ENCODE peak calls at places on chromosomes 12 and 14, in six cellular contexts. L is IMR-90, M is left ventricle myocardium inferior, U is esophagus squamous epithelium, Z is gastrocnemius medialis, E is stomach. O is an unnamed sample.

GRCh38 chr12:109277899-109278762 is 31.0 kb downstream of the FOXN4 start:
- DNase-seq in L (peak; percentile 12), M (no peak), U (no peak), Z (no peak), E (no peak), O (no peak)

GRCh38 chr12:30152705-30153104 is 369.0 kb upstream of the TMTC1 start:
- DNase-seq in L (no peak), M (no peak), U (no peak), Z (no peak), E (no peak), O (no peak)

GRCh38 chr14:20427231-20428009 is 8.5 kb downstream of the KLHL33 start:
- DNase-seq in L (peak; percentile 71), M (no peak), U (no peak), Z (no peak), E (no peak), O (no peak)

GRCh38 chr14:65434216-65434850 is 21.8 kb downstream of the FUT8 start:
- DNase-seq in L (no peak), M (no peak), U (no peak), Z (no peak), E (no peak), O (no peak)

GRCh38 chr14:24565766-24566165 is 10.3 kb downstream of the CTSG start:
- DNase-seq in L (no peak), M (no peak), U (no peak), Z (no peak), E (no peak), O (no peak)

GRCh38 chr14:74476107-74476506 is 17.0 kb downstream of the NPC2 start:
- DNase-seq in L (no peak), M (no peak), U (no peak), Z (no peak), E (no peak), O (no peak)

GRCh38 chr14:76770521-76771431 is 9.5 kb downstream of the VASH1 start:
- DNase-seq in L (no peak), M (no peak), U (no peak), Z (no peak), E (no peak), O (no peak)

GRCh38 chr12:8780389-8780788 is 42.0 kb upstream of the A2ML1 start:
- DNase-seq in L (peak; percentile 44), M (no peak), U (no peak), Z (no peak), E (no peak), O (no peak)

GRCh38 chr14:103688906-103689902 is 26.0 kb downstream of the XRCC3 start:
- DNase-seq in L (no peak), M (peak; percentile 67), U (no peak), Z (no peak), E (no peak), O (no peak)

GRCh38 chr14:38404100-38404541 is 148.2 kb upstream of the CLEC14A start:
- DNase-seq in L (peak; percentile 90), M (no peak), U (no peak), Z (no peak), E (no peak), O (no peak)

GRCh38 chr14:98754343-98755025 is 517.5 kb downstream of the BCL11B start:
- DNase-seq in L (no peak), M (no peak), U (no peak), Z (peak; percentile 9), E (no peak), O (no peak)

GRCh38 chr12:52951126-52951525 is 2.2 kb downstream of the KRT18 start:
- DNase-seq in L (no peak), M (no peak), U (no peak), Z (no peak), E (no peak), O (no peak)

GRCh38 chr14:61662437-61663311 is 32.6 kb upstream of the HIF1A start:
- DNase-seq in L (peak; percentile 75), M (no peak), U (no peak), Z (no peak), E (peak; percentile 35), O (no peak)

GRCh38 chr14:34693228-34693939 is 21.0 kb downstream of the CFL2 start:
- DNase-seq in L (no peak), M (peak; percentile 29), U (no peak), Z (no peak), E (peak; percentile 51), O (no peak)

GRCh38 chr14:70888681-70889175 is 18.5 kb upstream of the PCNX1 start:
- DNase-seq in L (peak; percentile 70), M (no peak), U (no peak), Z (no peak), E (no peak), O (no peak)

GRCh38 chr12:113933201-113933786 is 32.8 kb downstream of the RBM19 start:
- DNase-seq in L (peak; percentile 79), M (no peak), U (no peak), Z (no peak), E (no peak), O (peak; percentile 39)

GRCh38 chr12:124758266-124759200 is 105.1 kb downstream of the SCARB1 start:
- DNase-seq in L (no peak), M (no peak), U (no peak), Z (no peak), E (no peak), O (no peak)

GRCh38 chr12:2023365-2023764 is 19.1 kb upstream of the DCP1B start:
- DNase-seq in L (no peak), M (no peak), U (no peak), Z (no peak), E (no peak), O (no peak)

GRCh38 chr14:104161601-104162367 is 23.4 kb downstream of the KIF26A start:
- DNase-seq in L (no peak), M (no peak), U (no peak), Z (no peak), E (no peak), O (no peak)

GRCh38 chr12:34206061-34206785 is 183.9 kb downstream of the ALG10 start:
- DNase-seq in L (no peak), M (no peak), U (no peak), Z (no peak), E (no peak), O (no peak)

GRCh38 chr12:48818831-48819590 is 715 bp downstream of the CACNB3 start:
- DNase-seq in L (no peak), M (no peak), U (no peak), Z (no peak), E (no peak), O (no peak)

GRCh38 chr14:106844608-106845285 is 1318.4 kb downstream of the TMEM121 start:
- DNase-seq in L (no peak), M (peak; percentile 75), U (no peak), Z (peak; percentile 51), E (peak; percentile 64), O (no peak)

GRCh38 chr14:77980475-77981321 is 180.8 kb downstream of the ADCK1 start:
- DNase-seq in L (no peak), M (no peak), U (no peak), Z (no peak), E (peak; percentile 83), O (no peak)

GRCh38 chr14:89773151-89773550 is 181.4 kb downstream of the EFCAB11 start:
- DNase-seq in L (no peak), M (no peak), U (no peak), Z (no peak), E (no peak), O (no peak)

GRCh38 chr12:6871052-6871957 is 1.8 kb downstream of the SPSB2 start:
- DNase-seq in L (no peak), M (no peak), U (no peak), Z (no peak), E (peak; percentile 45), O (no peak)

GRCh38 chr12:50599366-50600095 is 94.7 kb downstream of the DIP2B start:
- DNase-seq in L (no peak), M (no peak), U (no peak), Z (no peak), E (no peak), O (no peak)
- H3K27ac ChIP-seq in L (no peak overlapping the region), M (peak overlapping the region; percentile 24), U (no peak overlapping the region), Z (no peak overlapping the region), E (no peak overlapping the region), O (peak overlapping the region; percentile 31)

DNA sequence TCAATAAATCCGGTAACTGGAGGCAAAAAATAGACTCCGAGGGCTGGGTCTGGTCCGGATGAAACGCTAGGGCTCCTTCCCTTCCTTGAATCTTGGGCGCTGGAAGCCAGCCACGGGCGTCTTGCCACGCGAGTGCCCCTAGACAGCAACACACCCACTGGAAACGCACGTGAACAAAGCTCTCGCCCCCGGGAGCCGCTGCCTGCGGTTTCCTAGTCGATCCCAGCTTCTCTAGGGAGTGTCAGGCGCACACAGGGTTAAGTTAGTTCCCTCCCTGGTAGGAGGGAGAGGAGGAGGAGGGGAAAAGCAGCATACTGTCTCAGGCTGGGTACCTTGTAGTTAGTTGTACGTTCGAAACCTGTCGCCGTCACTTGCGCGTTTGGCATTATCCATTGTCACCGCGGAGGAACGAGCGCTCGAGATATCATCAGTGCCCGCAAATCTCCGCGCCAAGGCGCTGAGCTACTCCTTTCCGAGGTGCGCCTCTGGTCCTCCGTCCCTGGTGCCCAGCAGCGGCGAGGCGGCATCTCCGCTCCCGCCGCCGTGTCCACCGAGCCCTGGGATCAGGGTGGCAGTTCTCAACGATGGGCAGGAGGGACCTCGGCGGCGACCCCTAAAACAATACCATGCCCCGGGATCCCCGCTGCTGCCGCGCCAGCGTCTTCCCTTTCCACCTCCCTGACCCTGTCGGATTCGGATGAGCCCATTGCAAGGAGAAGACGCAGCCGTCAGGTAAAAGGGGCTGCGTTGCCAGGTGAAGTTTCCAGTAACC is at the start of gene FLRT2:
- DNase-seq in L (peak; percentile 44), M (peak; percentile 50), U (no peak), Z (peak; percentile 28), E (peak; percentile 39), O (peak; percentile 80)
- H3K27ac ChIP-seq in L (peak within 1 kb of the TSS; percentile 81), M (peak within 1 kb of the TSS; percentile 69), U (peak within 1 kb of the TSS; percentile 64), Z (peak within 1 kb of the TSS; percentile 83), E (peak within 1 kb of the TSS; percentile 68), O (peak within 1 kb of the TSS; percentile 78)

GRCh38 chr12:70365648-70366518 is at the start of gene KCNMB4:
- DNase-seq in L (peak; percentile 10), M (peak; percentile 64), U (peak; percentile 5), Z (no peak), E (peak; percentile 49), O (peak; percentile 72)
- H3K27ac ChIP-seq in L (no peak within 1 kb of the TSS), M (peak within 1 kb of the TSS; percentile 44), U (no peak within 1 kb of the TSS), Z (no peak within 1 kb of the TSS), E (peak within 1 kb of the TSS; percentile 67), O (peak within 1 kb of the TSS; percentile 86)

GRCh38 chr12:50033317-50033679 is 8.0 kb upstream of the RACGAP1 start:
- DNase-seq in L (no peak), M (peak; percentile 19), U (no peak), Z (no peak), E (no peak), O (no peak)

GRCh38 chr12:50032516-50033316 is 7.4 kb upstream of the RACGAP1 start:
- DNase-seq in L (no peak), M (no peak), U (no peak), Z (no peak), E (peak; percentile 25), O (no peak)
- H3K27ac ChIP-seq in L (no peak overlapping the region), M (no peak overlapping the region), U (no peak overlapping the region), Z (no peak overlapping the region), E (no peak overlapping the region), O (no peak overlapping the region)

DNA sequence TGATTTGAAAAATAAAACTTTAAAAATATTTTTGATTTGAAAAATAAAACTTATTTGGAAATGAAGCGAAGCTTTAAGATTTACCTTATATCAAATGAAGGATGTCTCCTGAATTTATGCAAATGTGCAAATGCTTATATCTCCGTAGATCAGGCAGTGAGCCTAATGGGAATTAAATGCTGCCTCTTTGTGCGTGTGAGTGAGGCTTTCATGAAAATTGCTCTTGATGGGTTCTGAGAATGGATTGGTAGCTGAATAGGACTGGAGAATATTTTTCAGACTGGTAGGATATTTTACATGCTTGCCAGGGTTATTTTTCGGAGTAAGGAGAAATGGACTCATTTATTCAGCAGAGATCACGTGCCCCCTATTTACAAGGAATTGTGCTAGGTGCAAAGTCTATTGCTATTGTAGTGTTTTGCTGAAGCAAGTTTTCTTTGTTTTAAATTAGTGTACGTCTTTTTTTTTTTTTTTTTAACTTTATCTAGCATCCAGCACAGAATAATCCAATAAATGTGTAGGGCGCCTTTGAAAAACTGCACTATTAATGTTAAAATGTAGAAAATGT is 2.4 kb downstream of the VRK1 start:
- DNase-seq in L (no peak), M (no peak), U (no peak), Z (no peak), E (no peak), O (no peak)
- H3K27ac ChIP-seq in L (no peak overlapping the region), M (no peak overlapping the region), U (no peak overlapping the region), Z (no peak overlapping the region), E (no peak overlapping the region), O (no peak overlapping the region)